ENCODE peak calls at places on chromosome 1, in ten cellular contexts. X is mesendoderm; R is IMR-90; O is naive thymus-derived CD4-positive, alpha-beta T cell; L is upper lobe of left lung; J is stomach; A is PC-3; B is aorta; K is CD4-positive, alpha-beta memory T cell; Y is heart left ventricle. N is an unnamed sample. For H3K27me3 and H3K4me1, the result is how much of the 10 kb centered on the place peaks cover.

GRCh38 chr1:165152727-165153126 is 203.8 kb downstream of the LMX1A start:
- DNase-seq in X (peak), R (no peak), O (no peak), L (no peak), J (no peak), A (peak), B (no peak), K (no peak), Y (no peak), N (no peak)

GRCh38 chr1:182563095-182563494 is 26.0 kb downstream of the RNASEL start:
- DNase-seq in X (no peak), R (no peak), O (no peak), L (no peak), J (no peak), A (no peak), B (no peak), K (no peak), Y (no peak), N (no peak)

GRCh38 chr1:9850442-9851162 is 26.8 kb upstream of the CLSTN1 start:
- DNase-seq in X (no peak), R (no peak), O (no peak), L (no peak), J (no peak), A (no peak), B (no peak), K (no peak), Y (no peak), N (no peak)

GRCh38 chr1:232166942-232167341 is 463.0 kb downstream of the SIPA1L2 start:
- DNase-seq in X (peak), R (no peak), O (no peak), L (no peak), J (no peak), A (no peak), B (no peak), K (no peak), Y (no peak), N (no peak)

GRCh38 chr1:54421101-54421504 is 14.9 kb upstream of the SSBP3 start:
- DNase-seq in X (no peak), R (no peak), O (no peak), L (no peak), J (no peak), A (peak), B (no peak), K (no peak), Y (no peak), N (no peak)

GRCh38 chr1:32818804-32819541 is 1.5 kb downstream of the S100PBP start:
- DNase-seq in X (no peak), R (no peak), O (no peak), L (no peak), J (no peak), A (no peak), B (no peak), K (peak), Y (no peak), N (no peak)

GRCh38 chr1:151193304-151193703 is 3.3 kb upstream of the VPS72 start:
- DNase-seq in X (no peak), R (no peak), O (no peak), L (no peak), J (no peak), A (no peak), B (peak), K (no peak), Y (no peak), N (no peak)

GRCh38 chr1:245266105-245266504 is 111.3 kb downstream of the KIF26B start:
- DNase-seq in X (no peak), R (no peak), O (no peak), L (no peak), J (no peak), A (no peak), B (no peak), K (no peak), Y (no peak), N (no peak)

GRCh38 chr1:66546045-66546810 is 12.3 kb downstream of the SGIP1 start:
- DNase-seq in X (no peak), R (peak), O (no peak), L (no peak), J (no peak), A (no peak), B (no peak), K (no peak), Y (no peak), N (no peak)

GRCh38 chr1:182802006-182802798 is 12.6 kb downstream of the NPL start:
- DNase-seq in X (no peak), R (no peak), O (no peak), L (peak), J (no peak), A (no peak), B (no peak), K (no peak), Y (no peak), N (no peak)

GRCh38 chr1:3627515-3628253 is 2.9 kb downstream of the TPRG1L start:
- DNase-seq in X (no peak), R (no peak), O (no peak), L (no peak), J (no peak), A (no peak), B (no peak), K (no peak), Y (no peak), N (no peak)

GRCh38 chr1:225651872-225652725 is 824 bp downstream of the ENAH start:
- DNase-seq in X (peak), R (no peak), O (no peak), L (no peak), J (no peak), A (peak), B (peak), K (no peak), Y (peak), N (peak)

GRCh38 chr1:6262570-6263420 is 1.9 kb upstream of the GPR153 start:
- DNase-seq in X (no peak), R (no peak), O (no peak), L (no peak), J (no peak), A (no peak), B (no peak), K (no peak), Y (peak), N (peak)

GRCh38 chr1:226814751-226815496 is 55.5 kb upstream of the PSEN2 start:
- DNase-seq in X (no peak), R (peak), O (no peak), L (peak), J (peak), A (peak), B (no peak), K (no peak), Y (peak), N (peak)

GRCh38 chr1:76640092-76640491 is 227.2 kb upstream of the ST6GALNAC5 start:
- DNase-seq in X (no peak), R (peak), O (no peak), L (no peak), J (no peak), A (peak), B (no peak), K (no peak), Y (no peak), N (no peak)

GRCh38 chr1:59743324-59744108 is 71.2 kb upstream of the HOOK1 start:
- DNase-seq in X (no peak), R (no peak), O (no peak), L (peak), J (no peak), A (no peak), B (no peak), K (no peak), Y (peak), N (peak)

GRCh38 chr1:85230305-85230977 is 29.0 kb downstream of the C1orf52 start:
- DNase-seq in X (peak), R (no peak), O (no peak), L (peak), J (no peak), A (peak), B (no peak), K (no peak), Y (no peak), N (no peak)

GRCh38 chr1:172811698-172812097 is 152.8 kb downstream of the FASLG start:
- DNase-seq in X (no peak), R (no peak), O (no peak), L (no peak), J (no peak), A (no peak), B (no peak), K (no peak), Y (no peak), N (no peak)

GRCh38 chr1:108512239-108513071 is 47.4 kb upstream of the EEIG2 start:
- DNase-seq in X (peak), R (peak), O (peak), L (no peak), J (no peak), A (peak), B (no peak), K (peak), Y (no peak), N (no peak)

GRCh38 chr1:1328254-1328653 is 2.8 kb upstream of the TAS1R3 start:
- DNase-seq in X (no peak), R (no peak), O (no peak), L (no peak), J (no peak), A (no peak), B (no peak), K (no peak), Y (no peak), N (no peak)

GRCh38 chr1:94579876-94580294 is 38.3 kb upstream of the F3 start:
- DNase-seq in X (peak), R (peak), O (no peak), L (no peak), J (no peak), A (peak), B (no peak), K (no peak), Y (no peak), N (no peak)

GRCh38 chr1:247472035-247472434 is 14.1 kb upstream of the OR2B11 start:
- DNase-seq in X (no peak), R (no peak), O (no peak), L (no peak), J (no peak), A (no peak), B (no peak), K (no peak), Y (no peak), N (no peak)

GRCh38 chr1:247475793-247476192 is 17.9 kb upstream of the OR2B11 start:
- DNase-seq in X (no peak), R (no peak), O (no peak), L (no peak), J (no peak), A (no peak), B (no peak), K (no peak), Y (no peak), N (no peak)

GRCh38 chr1:247468746-247469145 is 10.8 kb upstream of the OR2B11 start:
- DNase-seq in X (no peak), R (no peak), O (no peak), L (no peak), J (no peak), A (no peak), B (no peak), K (no peak), Y (no peak), N (no peak)

GRCh38 chr1:247474367-247474766 is 16.5 kb upstream of the OR2B11 start:
- DNase-seq in X (peak), R (no peak), O (no peak), L (no peak), J (no peak), A (no peak), B (no peak), K (no peak), Y (no peak), N (no peak)

DNA sequence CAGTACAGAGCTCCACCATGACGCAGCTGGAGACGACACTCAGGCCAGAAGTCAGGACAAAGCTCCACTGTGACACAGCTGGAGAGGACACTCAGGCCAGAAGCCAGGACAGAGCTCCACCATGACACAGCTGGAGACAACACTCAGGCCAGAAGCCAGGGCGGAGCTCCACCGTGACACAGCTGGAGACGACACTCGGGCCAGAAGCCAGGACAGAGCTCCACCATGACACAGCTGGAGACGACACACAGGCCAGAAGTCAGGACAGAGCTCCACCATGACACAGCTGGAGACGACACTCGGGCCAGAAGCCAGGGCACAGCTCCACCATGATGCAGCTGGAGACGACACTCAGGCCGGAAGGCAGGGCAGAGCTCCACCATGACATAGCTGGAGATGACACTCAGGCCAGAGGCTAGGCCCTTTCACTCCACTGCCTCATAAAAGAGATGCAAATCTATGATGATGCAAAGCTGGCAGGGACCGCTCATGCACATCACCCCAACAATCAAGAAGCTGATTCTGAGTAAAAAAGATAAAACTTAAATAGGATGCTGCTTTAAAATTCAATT is 13.6 kb upstream of the OR2B11 start:
- DNase-seq in X (no peak), R (no peak), O (no peak), L (no peak), J (no peak), A (no peak), B (no peak), K (no peak), Y (no peak), N (no peak)
- H3K27ac ChIP-seq in X (peak), R (no peak), O (no peak), L (no peak), J (no peak), A (no peak), B (no peak), K (no peak), Y (no peak), N (no peak)

DNA sequence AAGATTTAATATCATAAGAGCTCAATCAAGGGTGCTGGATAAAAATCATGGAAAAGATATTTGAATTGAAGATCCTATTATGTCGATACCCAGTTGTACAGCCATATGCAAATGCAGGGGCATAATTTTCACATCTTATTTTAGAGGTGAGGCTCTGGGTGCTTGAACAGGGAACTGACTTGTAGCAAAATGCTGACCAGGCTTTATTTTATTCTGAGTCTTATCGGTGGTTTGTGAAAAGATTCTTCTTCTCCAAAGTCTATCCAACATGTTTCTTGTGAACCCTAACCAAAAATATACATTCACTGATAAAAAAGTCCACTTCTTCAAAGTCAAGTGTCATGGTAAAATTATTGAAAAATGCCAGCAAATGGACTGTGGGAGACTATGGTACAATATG is 475.5 kb upstream of the NEGR1 start:
- DNase-seq in X (no peak), R (no peak), O (no peak), L (no peak), J (no peak), A (no peak), B (no peak), K (no peak), Y (no peak), N (no peak)
- H3K27me3 ChIP-seq in X (under half), R (under half), O (under half), L (under half), J (under half), A (under half), B (under half), K (under half), Y (under half), N (under half)

GRCh38 chr1:240619901-240620621 is 8.1 kb upstream of the GREM2 start:
- DNase-seq in X (no peak), R (no peak), O (no peak), L (no peak), J (no peak), A (no peak), B (no peak), K (no peak), Y (no peak), N (no peak)
- H3K4me1 ChIP-seq in X (under half), R (under half), O (under half), L (under half), J (under half), A (under half), B (under half), K (under half), Y (under half), N (under half)

DNA sequence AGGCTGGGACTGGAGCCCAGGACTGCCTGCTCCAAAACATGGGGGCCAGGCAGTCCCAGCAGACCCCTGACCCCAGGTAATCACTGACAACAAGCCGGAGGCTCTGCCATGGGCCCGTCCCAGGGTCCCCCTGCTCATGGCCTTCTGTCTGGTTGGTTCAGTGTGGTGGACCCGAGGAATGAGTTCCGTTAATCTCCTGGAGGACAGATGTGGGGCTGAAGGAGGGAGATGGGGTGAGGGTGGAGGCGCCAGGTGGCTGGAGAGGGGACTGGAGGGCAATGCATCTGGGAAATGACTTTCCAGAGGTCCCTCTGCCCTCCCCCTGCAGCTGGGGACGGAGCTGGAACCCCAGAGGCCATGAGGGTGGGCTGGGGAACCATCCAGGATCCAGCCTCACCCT is 103.2 kb downstream of the EBNA1BP2 start:
- DNase-seq in X (no peak), R (no peak), O (no peak), L (no peak), J (no peak), A (no peak), B (no peak), K (no peak), Y (no peak), N (no peak)
- H3K27ac ChIP-seq in X (peak), R (no peak), O (no peak), L (no peak), J (peak), A (no peak), B (no peak), K (no peak), Y (no peak), N (no peak)

DNA sequence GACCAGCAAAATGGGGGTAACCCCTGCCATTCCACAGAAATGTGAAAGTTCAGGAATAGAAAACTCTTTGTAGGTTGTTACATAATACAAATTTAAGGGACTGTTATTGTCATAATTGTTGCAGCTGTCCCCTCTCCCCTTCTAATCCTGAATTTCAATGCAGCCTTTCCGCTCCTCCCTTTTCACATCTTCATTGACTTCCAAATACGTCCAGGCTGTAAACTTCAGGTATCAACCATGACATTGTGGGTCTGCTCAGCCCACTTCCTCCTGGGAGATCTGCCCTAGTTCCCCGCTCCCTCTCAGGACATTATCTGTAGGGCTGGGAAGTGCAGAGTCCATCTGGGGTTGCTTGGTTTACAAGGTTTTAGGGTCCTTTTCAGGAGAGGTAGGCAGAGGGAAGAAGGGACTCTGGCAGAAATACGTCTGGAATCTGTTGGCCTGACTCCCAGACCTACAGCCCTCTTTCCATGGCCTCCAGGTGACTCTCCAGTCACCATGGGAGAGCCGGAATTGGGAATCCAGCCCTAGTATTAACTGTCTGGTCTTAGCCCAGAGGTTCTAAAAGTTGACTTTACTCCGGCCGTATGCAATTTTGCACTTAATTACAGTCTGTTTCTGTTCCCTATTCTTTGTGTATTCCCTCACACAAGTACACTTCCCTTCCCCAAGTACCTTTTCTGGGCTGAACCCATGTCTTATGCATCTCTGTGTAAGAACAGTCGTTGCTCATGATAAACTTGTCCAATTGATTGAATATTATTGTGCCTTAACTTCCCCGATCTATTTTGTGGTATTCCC is 4.7 kb upstream of the DENND2D start:
- DNase-seq in X (no peak), R (no peak), O (no peak), L (no peak), J (no peak), A (no peak), B (no peak), K (no peak), Y (no peak), N (no peak)
- H3K27me3 ChIP-seq in X (under half), R (under half), O (under half), L (under half), J (under half), A (under half), B (under half), K (under half), Y (under half), N (half or more)

GRCh38 chr1:230102046-230102445 is 35.0 kb downstream of the GALNT2 start:
- DNase-seq in X (no peak), R (no peak), O (no peak), L (no peak), J (no peak), A (no peak), B (no peak), K (no peak), Y (no peak), N (no peak)

GRCh38 chr1:230105245-230105753 is 38.3 kb downstream of the GALNT2 start:
- DNase-seq in X (no peak), R (no peak), O (no peak), L (no peak), J (no peak), A (no peak), B (no peak), K (no peak), Y (no peak), N (no peak)

GRCh38 chr1:230104395-230105244 is 37.6 kb downstream of the GALNT2 start:
- DNase-seq in X (peak), R (peak), O (no peak), L (peak), J (peak), A (peak), B (peak), K (no peak), Y (peak), N (peak)

GRCh38 chr1:230102472-230102871 is 35.4 kb downstream of the GALNT2 start:
- DNase-seq in X (no peak), R (no peak), O (no peak), L (no peak), J (no peak), A (no peak), B (no peak), K (no peak), Y (no peak), N (no peak)

DNA sequence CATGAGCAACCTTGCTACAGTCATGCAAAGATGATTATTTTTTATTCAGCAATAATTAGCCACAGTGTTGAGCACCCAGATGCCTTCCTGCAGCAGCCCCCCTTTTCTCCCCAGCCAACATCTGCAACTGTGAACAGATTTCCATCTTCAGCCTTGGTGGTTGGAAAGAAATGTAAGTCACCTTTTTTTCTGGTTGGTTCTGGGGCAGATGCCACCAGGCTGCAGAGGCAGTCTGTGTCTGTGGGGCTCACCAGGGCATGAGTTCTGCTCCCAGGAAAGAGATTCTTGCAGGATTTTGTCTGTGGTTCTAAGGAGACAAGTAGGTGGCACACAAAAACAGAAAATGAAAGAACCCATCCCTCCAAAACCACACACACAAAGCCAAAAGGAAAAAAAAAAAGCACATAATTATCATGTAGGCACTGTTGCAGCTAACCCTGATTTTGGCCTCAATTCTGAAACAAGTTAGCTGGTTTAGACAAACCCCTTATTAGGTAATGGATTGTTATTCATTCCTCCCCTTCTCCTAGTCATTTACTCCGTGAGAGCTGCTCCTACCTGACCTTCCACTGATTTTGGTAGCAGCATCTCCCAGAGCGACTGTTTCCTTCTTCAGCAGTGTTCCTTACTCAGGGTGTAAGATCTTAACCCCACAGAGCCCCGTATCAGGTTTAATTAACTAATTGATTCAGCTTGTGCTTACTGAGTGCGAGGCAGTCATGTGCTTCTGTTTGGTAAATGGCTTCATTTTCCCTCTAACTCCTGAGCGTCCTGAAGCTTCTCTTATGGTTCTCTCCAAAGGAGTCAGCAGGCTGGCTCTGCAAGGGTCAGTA is 36.5 kb downstream of the GALNT2 start:
- DNase-seq in X (no peak), R (peak), O (no peak), L (no peak), J (no peak), A (peak), B (no peak), K (no peak), Y (no peak), N (no peak)
- H3K4me1 ChIP-seq in X (under half), R (under half), O (under half), L (half or more), J (half or more), A (half or more), B (under half), K (under half), Y (under half), N (half or more)

GRCh38 chr1:26946270-26946669 is 14.0 kb downstream of the KDF1 start:
- DNase-seq in X (no peak), R (no peak), O (no peak), L (no peak), J (no peak), A (no peak), B (no peak), K (no peak), Y (peak), N (no peak)
- H3K27ac ChIP-seq in X (no peak), R (no peak), O (no peak), L (no peak), J (peak), A (no peak), B (no peak), K (no peak), Y (peak), N (peak)

N was measured in left ventricle myocardium inferior.